ENCODE peak calls at places on chromosomes 7 and 10, in eight cellular contexts. X, P, B, T, O, G, E and V are unnamed samples. For H3K4me1 and H3K9me3, the result is how much of the 10 kb centered on the place peaks cover.

GRCh38 chr10:71346731-71347130 is 27.7 kb downstream of the SLC29A3 start:
- DNase-seq in X (no peak), P (no peak), B (no peak), T (no peak), O (no peak), G (no peak), E (no peak), V (no peak)

GRCh38 chr7:5670173-5670933 is 111.1 kb downstream of the RNF216 start:
- DNase-seq in X (no peak), P (peak), B (no peak), T (no peak), O (no peak), G (no peak), E (no peak), V (no peak)

GRCh38 chr10:4596951-4597350 is 229.1 kb upstream of the AKR1E2 start:
- DNase-seq in X (no peak), P (peak), B (no peak), T (no peak), O (no peak), G (no peak), E (no peak), V (no peak)

GRCh38 chr10:123413353-123413752 is 252.8 kb upstream of the GPR26 start:
- DNase-seq in X (no peak), P (no peak), B (peak), T (no peak), O (no peak), G (no peak), E (no peak), V (no peak)

GRCh38 chr7:18041202-18041601 is 13.6 kb upstream of the PRPS1L1 start:
- DNase-seq in X (no peak), P (no peak), B (peak), T (no peak), O (no peak), G (no peak), E (no peak), V (no peak)

GRCh38 chr7:28835800-28836199 is 122.3 kb downstream of the TRIL start:
- DNase-seq in X (no peak), P (peak), B (peak), T (no peak), O (no peak), G (no peak), E (no peak), V (no peak)

GRCh38 chr10:120422459-120422858 is 34.6 kb upstream of the PLPP4 start:
- DNase-seq in X (peak), P (peak), B (peak), T (no peak), O (no peak), G (no peak), E (no peak), V (no peak)

GRCh38 chr10:95561200-95562177 is at the start of gene SORBS1:
- DNase-seq in X (peak), P (peak), B (peak), T (peak), O (peak), G (peak), E (peak), V (peak)

GRCh38 chr10:94963901-94964300 is 25.4 kb downstream of the CYP2C9 start:
- DNase-seq in X (peak), P (peak), B (peak), T (peak), O (peak), G (no peak), E (no peak), V (peak)

DNA sequence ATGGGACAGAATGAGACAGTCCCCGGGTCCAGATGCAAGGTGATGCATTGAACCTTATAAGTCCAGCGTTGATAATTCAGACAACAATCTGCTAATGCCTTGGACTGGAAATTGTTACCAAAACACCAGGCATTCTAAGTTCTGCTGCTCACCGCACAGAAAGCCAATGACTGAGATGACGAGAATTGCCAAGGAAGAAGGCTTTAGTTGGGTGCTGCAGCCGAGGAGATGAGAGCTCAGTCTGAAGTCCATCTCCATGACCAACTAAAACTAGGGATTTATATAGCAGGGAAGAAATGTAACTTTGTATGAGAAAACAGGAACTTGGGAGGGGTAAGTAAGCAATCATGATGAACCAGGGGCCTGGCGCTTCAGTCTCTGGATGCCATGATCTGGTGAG is 68.7 kb downstream of the PRKCQ start:
- DNase-seq in X (no peak), P (no peak), B (no peak), T (no peak), O (no peak), G (no peak), E (no peak), V (no peak)
- H3K4me1 ChIP-seq in X (under half), P (under half), B (under half), T (under half), O (under half), G (under half), E (under half), V (under half)

GRCh38 chr10:37813763-37814162 is 43.6 kb downstream of the ZNF248 start:
- DNase-seq in X (no peak), P (no peak), B (no peak), T (no peak), O (no peak), G (no peak), E (no peak), V (no peak)
- H3K9me3 ChIP-seq in X (under half), P (under half), B (under half), T (under half), O (under half), G (half or more), E (half or more), V (under half)

GRCh38 chr7:30813466-30813865 is 42.2 kb downstream of the MINDY4 start:
- DNase-seq in X (no peak), P (no peak), B (no peak), T (peak), O (no peak), G (peak), E (peak), V (no peak)
- H3K4me1 ChIP-seq in X (under half), P (under half), B (under half), T (under half), O (under half), G (half or more), E (under half), V (under half)

GRCh38 chr10:37826806-37827205 is 30.6 kb downstream of the ZNF248 start:
- DNase-seq in X (no peak), P (no peak), B (no peak), T (no peak), O (no peak), G (no peak), E (no peak), V (no peak)

DNA sequence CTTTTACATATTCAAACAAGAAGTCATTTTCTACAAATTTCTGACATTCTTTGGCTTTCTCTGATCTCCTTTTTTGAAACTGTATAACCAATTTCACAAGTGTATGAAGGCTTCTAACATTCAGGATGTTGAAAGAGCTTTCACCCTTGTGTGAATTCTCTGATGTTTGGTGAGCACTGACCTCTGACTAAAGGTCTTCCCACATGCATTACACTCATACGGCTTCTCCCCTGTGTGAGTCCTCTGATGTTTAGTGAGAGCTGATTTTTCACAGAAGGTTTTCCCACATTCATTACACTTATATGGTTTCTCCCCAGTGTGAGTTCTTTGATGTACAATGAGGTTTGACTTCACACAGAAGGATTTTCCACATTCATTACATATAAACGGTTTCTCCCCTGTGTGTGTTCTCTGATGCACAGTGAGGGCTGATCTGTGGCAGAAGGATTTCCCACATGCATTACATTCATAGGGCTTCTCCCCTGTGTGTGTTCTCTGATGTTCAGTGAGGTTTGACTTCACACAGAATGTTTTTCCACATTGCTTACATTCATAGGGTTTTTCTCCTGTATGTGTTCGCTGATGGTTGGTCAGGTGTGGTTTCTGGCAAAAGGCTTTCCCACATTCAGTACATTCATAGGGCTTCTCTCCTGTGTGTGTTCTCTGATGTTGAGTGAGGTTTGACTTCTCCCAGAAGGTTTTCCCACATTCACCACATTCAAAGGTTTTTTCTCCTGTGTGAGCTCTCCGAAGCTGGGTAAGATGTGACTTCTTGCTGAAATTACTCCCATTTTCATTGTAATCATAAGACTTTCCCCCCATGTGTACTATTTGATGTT is 25.7 kb downstream of the ZNF248 start:
- DNase-seq in X (no peak), P (peak), B (peak), T (no peak), O (no peak), G (no peak), E (no peak), V (no peak)
- H3K9me3 ChIP-seq in X (under half), P (under half), B (half or more), T (under half), O (under half), G (half or more), E (half or more), V (under half)

GRCh38 chr10:44963772-44964633 is 4.4 kb downstream of the RASSF4 start:
- DNase-seq in X (peak), P (peak), B (no peak), T (peak), O (peak), G (peak), E (peak), V (peak)
- H3K4me1 ChIP-seq in X (half or more), P (under half), B (under half), T (half or more), O (half or more), G (half or more), E (under half), V (half or more)